ENCODE peak calls at places on chromosomes 3 and 15, in five cellular contexts. One of them, this sample, is unnamed.

GRCh38 chr3:45972534-45973402 is 22.9 kb downstream of the FYCO1 start:
- DNase-seq in heart left ventricle: no peak
- DNase-seq in AG04449: peak
- DNase-seq in dorsolateral prefrontal cortex: no peak
- DNase-seq in body of pancreas: no peak
- DNase-seq in this sample: peak

GRCh38 chr3:122618614-122619013 is 41.2 kb downstream of the PARP15 start:
- DNase-seq in dorsolateral prefrontal cortex: no peak
- DNase-seq in heart left ventricle: no peak
- DNase-seq in AG04449: no peak
- DNase-seq in body of pancreas: no peak
- DNase-seq in this sample: no peak

GRCh38 chr15:58043192-58043903 is 22.2 kb downstream of the ALDH1A2 start:
- DNase-seq in AG04449: no peak
- DNase-seq in heart left ventricle: peak
- DNase-seq in body of pancreas: peak
- DNase-seq in dorsolateral prefrontal cortex: no peak
- DNase-seq in this sample: peak

GRCh38 chr3:45205126-45205525 is 21.0 kb downstream of the TMEM158 start:
- DNase-seq in heart left ventricle: no peak
- DNase-seq in dorsolateral prefrontal cortex: no peak
- DNase-seq in AG04449: no peak
- DNase-seq in body of pancreas: no peak
- DNase-seq in this sample: no peak

GRCh38 chr3:53196575-53197407 is 35.8 kb downstream of the PRKCD start:
- DNase-seq in AG04449: no peak
- DNase-seq in heart left ventricle: no peak
- DNase-seq in body of pancreas: no peak
- DNase-seq in dorsolateral prefrontal cortex: no peak
- DNase-seq in this sample: no peak

GRCh38 chr3:51985971-51986947 is 2.9 kb downstream of the ACY1 start:
- DNase-seq in dorsolateral prefrontal cortex: no peak
- DNase-seq in body of pancreas: no peak
- DNase-seq in heart left ventricle: no peak
- DNase-seq in AG04449: no peak
- DNase-seq in this sample: no peak

GRCh38 chr15:37220949-37221670 is 120.8 kb upstream of the MEIS2 start:
- DNase-seq in body of pancreas: no peak
- DNase-seq in dorsolateral prefrontal cortex: no peak
- DNase-seq in AG04449: no peak
- DNase-seq in heart left ventricle: no peak
- DNase-seq in this sample: no peak

GRCh38 chr3:137468446-137468845 is 295.7 kb upstream of the SOX14 start:
- DNase-seq in body of pancreas: no peak
- DNase-seq in dorsolateral prefrontal cortex: no peak
- DNase-seq in heart left ventricle: no peak
- DNase-seq in AG04449: no peak
- DNase-seq in this sample: no peak

GRCh38 chr3:4174760-4175159 is 128.4 kb upstream of the SETMAR start:
- DNase-seq in heart left ventricle: no peak
- DNase-seq in AG04449: no peak
- DNase-seq in dorsolateral prefrontal cortex: no peak
- DNase-seq in body of pancreas: no peak
- DNase-seq in this sample: no peak

GRCh38 chr3:61505197-61505596 is 56.2 kb upstream of the PTPRG start:
- DNase-seq in AG04449: no peak
- DNase-seq in heart left ventricle: no peak
- DNase-seq in dorsolateral prefrontal cortex: no peak
- DNase-seq in body of pancreas: no peak
- DNase-seq in this sample: no peak

GRCh38 chr15:41874736-41875135 is 19.1 kb downstream of the SPTBN5 start:
- DNase-seq in AG04449: no peak
- DNase-seq in heart left ventricle: no peak
- DNase-seq in body of pancreas: no peak
- DNase-seq in dorsolateral prefrontal cortex: no peak
- DNase-seq in this sample: no peak

GRCh38 chr15:67892559-67893377 is 52.9 kb upstream of the RNU6-1 start:
- DNase-seq in dorsolateral prefrontal cortex: no peak
- DNase-seq in heart left ventricle: no peak
- DNase-seq in body of pancreas: no peak
- DNase-seq in AG04449: no peak
- DNase-seq in this sample: no peak

GRCh38 chr3:158768361-158768787 is 33.5 kb upstream of the MFSD1 start:
- DNase-seq in AG04449: no peak
- DNase-seq in dorsolateral prefrontal cortex: no peak
- DNase-seq in body of pancreas: peak
- DNase-seq in heart left ventricle: peak
- DNase-seq in this sample: peak

GRCh38 chr15:35427091-35427490 is 118.9 kb downstream of the DPH6 start:
- DNase-seq in dorsolateral prefrontal cortex: no peak
- DNase-seq in heart left ventricle: no peak
- DNase-seq in body of pancreas: no peak
- DNase-seq in AG04449: no peak
- DNase-seq in this sample: peak

GRCh38 chr3:100882571-100882981 is 110.6 kb downstream of the ABI3BP start:
- DNase-seq in dorsolateral prefrontal cortex: no peak
- DNase-seq in heart left ventricle: no peak
- DNase-seq in AG04449: no peak
- DNase-seq in body of pancreas: no peak
- DNase-seq in this sample: no peak

GRCh38 chr3:168424059-168424765 is 328.5 kb upstream of the GOLIM4 start:
- DNase-seq in AG04449: peak
- DNase-seq in heart left ventricle: no peak
- DNase-seq in dorsolateral prefrontal cortex: no peak
- DNase-seq in body of pancreas: no peak
- DNase-seq in this sample: peak

GRCh38 chr3:111872948-111873347 is 13.9 kb downstream of the PHLDB2 start:
- DNase-seq in heart left ventricle: no peak
- DNase-seq in dorsolateral prefrontal cortex: no peak
- DNase-seq in body of pancreas: no peak
- DNase-seq in AG04449: no peak
- DNase-seq in this sample: no peak

GRCh38 chr3:54696313-54696712 is 231.5 kb downstream of the LRTM1 start:
- DNase-seq in heart left ventricle: no peak
- DNase-seq in dorsolateral prefrontal cortex: no peak
- DNase-seq in AG04449: no peak
- DNase-seq in body of pancreas: no peak
- DNase-seq in this sample: no peak

GRCh38 chr3:72628065-72628464 is 220.2 kb downstream of the SHQ1 start:
- DNase-seq in heart left ventricle: no peak
- DNase-seq in dorsolateral prefrontal cortex: no peak
- DNase-seq in AG04449: no peak
- DNase-seq in body of pancreas: no peak
- DNase-seq in this sample: no peak

GRCh38 chr3:69999191-70000027 is at the start of gene SAMMSON:
- DNase-seq in heart left ventricle: no peak
- DNase-seq in dorsolateral prefrontal cortex: no peak
- DNase-seq in body of pancreas: no peak
- DNase-seq in AG04449: no peak
- DNase-seq in this sample: peak

GRCh38 chr3:157077565-157077991 is 82.4 kb downstream of the CCNL1 start:
- DNase-seq in body of pancreas: no peak
- DNase-seq in dorsolateral prefrontal cortex: no peak
- DNase-seq in AG04449: no peak
- DNase-seq in heart left ventricle: no peak
- DNase-seq in this sample: no peak

GRCh38 chr3:168117853-168118313 is 22.2 kb upstream of the GOLIM4 start:
- DNase-seq in body of pancreas: peak
- DNase-seq in AG04449: no peak
- DNase-seq in dorsolateral prefrontal cortex: no peak
- DNase-seq in heart left ventricle: no peak
- DNase-seq in this sample: no peak

GRCh38 chr3:99892332-99892731 is 74.7 kb downstream of the CMSS1 start:
- DNase-seq in dorsolateral prefrontal cortex: no peak
- DNase-seq in AG04449: no peak
- DNase-seq in heart left ventricle: no peak
- DNase-seq in body of pancreas: no peak
- DNase-seq in this sample: no peak

GRCh38 chr15:96311639-96312038 is 18.9 kb upstream of the NR2F2 start:
- DNase-seq in dorsolateral prefrontal cortex: no peak
- DNase-seq in AG04449: no peak
- DNase-seq in heart left ventricle: no peak
- DNase-seq in body of pancreas: no peak
- DNase-seq in this sample: no peak

GRCh38 chr15:31372635-31373091 is 46.0 kb downstream of the KLF13 start:
- DNase-seq in heart left ventricle: peak
- DNase-seq in body of pancreas: peak
- DNase-seq in dorsolateral prefrontal cortex: no peak
- DNase-seq in AG04449: no peak
- DNase-seq in this sample: peak

GRCh38 chr15:83380682-83381081 is 66.5 kb upstream of the SH3GL3 start:
- DNase-seq in dorsolateral prefrontal cortex: no peak
- DNase-seq in body of pancreas: peak
- DNase-seq in AG04449: no peak
- DNase-seq in heart left ventricle: peak
- DNase-seq in this sample: no peak

GRCh38 chr3:126394179-126394976 is at the start of gene CFAP100:
- DNase-seq in AG04449: no peak
- DNase-seq in body of pancreas: peak
- DNase-seq in heart left ventricle: no peak
- DNase-seq in dorsolateral prefrontal cortex: peak
- DNase-seq in this sample: no peak

GRCh38 chr3:64188810-64189560 is 36.3 kb downstream of the PRICKLE2 start:
- DNase-seq in dorsolateral prefrontal cortex: no peak
- DNase-seq in AG04449: peak
- DNase-seq in body of pancreas: peak
- DNase-seq in heart left ventricle: peak
- DNase-seq in this sample: peak

GRCh38 chr3:46706771-46707582 is 5.8 kb downstream of the TMIE start:
- DNase-seq in body of pancreas: no peak
- DNase-seq in dorsolateral prefrontal cortex: no peak
- DNase-seq in AG04449: no peak
- DNase-seq in heart left ventricle: peak
- DNase-seq in this sample: no peak

GRCh38 chr3:126621171-126621570 is 33.8 kb downstream of the TXNRD3 start:
- DNase-seq in AG04449: peak
- DNase-seq in dorsolateral prefrontal cortex: peak
- DNase-seq in body of pancreas: no peak
- DNase-seq in heart left ventricle: peak
- DNase-seq in this sample: peak

GRCh38 chr15:87736401-87736800 is 520.1 kb downstream of the NTRK3 start:
- DNase-seq in heart left ventricle: no peak
- DNase-seq in AG04449: no peak
- DNase-seq in dorsolateral prefrontal cortex: no peak
- DNase-seq in body of pancreas: no peak
- DNase-seq in this sample: peak

GRCh38 chr3:184770541-184770940 is 41.4 kb upstream of the VPS8 start:
- DNase-seq in AG04449: no peak
- DNase-seq in heart left ventricle: no peak
- DNase-seq in body of pancreas: no peak
- DNase-seq in dorsolateral prefrontal cortex: no peak
- DNase-seq in this sample: no peak

GRCh38 chr3:141240290-141241247 is 8.9 kb downstream of the PXYLP1 start:
- DNase-seq in body of pancreas: no peak
- DNase-seq in heart left ventricle: no peak
- DNase-seq in dorsolateral prefrontal cortex: no peak
- DNase-seq in AG04449: no peak
- DNase-seq in this sample: no peak

GRCh38 chr15:88021601-88022000 is 234.9 kb downstream of the NTRK3 start:
- DNase-seq in AG04449: no peak
- DNase-seq in dorsolateral prefrontal cortex: no peak
- DNase-seq in body of pancreas: no peak
- DNase-seq in heart left ventricle: no peak
- DNase-seq in this sample: no peak

GRCh38 chr3:1251282-1252060 is 158.6 kb downstream of the CNTN6 start:
- DNase-seq in dorsolateral prefrontal cortex: no peak
- DNase-seq in heart left ventricle: no peak
- DNase-seq in body of pancreas: no peak
- DNase-seq in AG04449: no peak
- DNase-seq in this sample: no peak
- TF ChIP-seq CTCF in dorsolateral prefrontal cortex: no peak
- TF ChIP-seq CTCF in heart left ventricle: no peak
- TF ChIP-seq CTCF in body of pancreas: no peak
- TF ChIP-seq CTCF in AG04449: peak
- TF ChIP-seq CTCF in this sample: no peak

GRCh38 chr15:81809543-81809942 is 236.3 kb downstream of the MEX3B start:
- DNase-seq in heart left ventricle: no peak
- DNase-seq in AG04449: no peak
- DNase-seq in dorsolateral prefrontal cortex: no peak
- DNase-seq in body of pancreas: no peak
- DNase-seq in this sample: no peak
- TF ChIP-seq CTCF in heart left ventricle: no peak
- TF ChIP-seq CTCF in AG04449: peak
- TF ChIP-seq CTCF in dorsolateral prefrontal cortex: no peak
- TF ChIP-seq CTCF in body of pancreas: no peak
- TF ChIP-seq CTCF in this sample: no peak

DNA sequence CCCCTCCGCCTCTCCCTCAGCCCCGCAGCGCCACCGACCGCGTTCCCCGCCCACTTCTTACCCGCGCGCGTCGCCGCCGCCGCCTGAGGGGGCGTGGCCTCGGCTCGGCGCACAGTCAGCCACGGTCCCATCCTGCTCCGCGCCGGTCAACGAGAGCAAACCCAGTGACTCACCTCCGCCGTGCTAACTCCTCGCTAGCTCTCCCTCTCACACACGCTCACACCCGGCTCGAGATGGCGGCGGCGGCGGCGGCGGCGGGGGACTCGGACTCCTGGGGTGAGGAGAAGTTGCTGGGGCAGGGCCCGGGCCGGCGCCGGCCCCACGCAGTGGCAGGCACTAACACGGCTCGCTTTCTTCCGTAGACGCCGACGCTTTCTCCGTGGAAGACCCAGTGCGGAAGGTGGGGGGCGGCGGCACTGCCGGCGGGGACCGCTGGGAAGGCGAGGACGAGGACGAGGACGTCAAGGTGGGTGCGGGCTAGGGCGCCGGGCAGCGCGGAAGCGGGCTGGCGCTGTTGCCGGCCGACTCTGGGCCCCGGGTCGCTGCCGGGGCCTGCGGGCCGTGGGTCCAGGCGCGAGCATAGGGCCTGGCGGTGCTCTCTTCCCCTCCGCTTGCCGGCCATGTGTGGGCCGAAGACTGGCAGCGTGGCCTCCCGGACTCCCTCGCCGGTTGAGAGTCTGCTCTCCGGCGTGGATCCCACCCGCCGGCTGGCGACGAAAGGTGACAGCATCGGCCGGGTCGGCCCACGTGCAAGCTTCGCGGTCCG is at the start of gene EIF3J:
- DNase-seq in body of pancreas: peak
- DNase-seq in AG04449: peak
- DNase-seq in dorsolateral prefrontal cortex: peak
- DNase-seq in heart left ventricle: peak
- DNase-seq in this sample: peak
- TF ChIP-seq CTCF in body of pancreas: no peak
- TF ChIP-seq CTCF in AG04449: no peak
- TF ChIP-seq CTCF in dorsolateral prefrontal cortex: no peak
- TF ChIP-seq CTCF in heart left ventricle: no peak
- TF ChIP-seq CTCF in this sample: no peak

DNA sequence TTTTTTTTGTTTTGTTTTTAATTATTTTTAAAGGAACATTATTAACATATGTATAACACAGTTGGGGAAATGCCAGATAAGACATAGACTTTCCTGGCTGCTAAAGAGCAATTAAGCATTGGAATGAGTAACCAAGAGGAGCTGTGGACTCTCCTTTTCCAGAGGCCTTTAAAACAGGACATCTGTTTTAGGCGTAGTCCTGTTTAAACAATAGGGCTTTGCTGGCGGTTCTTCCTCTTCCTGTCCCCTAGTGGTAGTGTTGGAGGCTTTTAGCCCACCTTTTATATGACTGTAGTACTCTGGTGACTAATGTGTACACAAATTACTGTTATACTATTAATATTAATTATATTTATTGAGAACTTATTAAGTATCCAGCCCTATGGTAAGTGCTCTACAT is 81.9 kb downstream of the PPARG start:
- DNase-seq in body of pancreas: no peak
- DNase-seq in heart left ventricle: peak
- DNase-seq in dorsolateral prefrontal cortex: no peak
- DNase-seq in AG04449: no peak
- DNase-seq in this sample: no peak
- TF ChIP-seq CTCF in body of pancreas: no peak
- TF ChIP-seq CTCF in heart left ventricle: peak
- TF ChIP-seq CTCF in dorsolateral prefrontal cortex: no peak
- TF ChIP-seq CTCF in AG04449: no peak
- TF ChIP-seq CTCF in this sample: no peak